ENCODE peak calls at places on chromosomes 6 and 20, in eight cellular contexts. F is H9, W is lower leg skin, Y is progenitor cell of endocrine pancreas, Z is A549, C is AG04449, E is fibroblast of the aortic adventitia, P is cardiac fibroblast. J is an unnamed sample.

GRCh38 chr6:142843344-142843743 is 101.6 kb downstream of the HIVEP2 start:
- DNase-seq in F (no peak), W (no peak), Y (no peak), Z (no peak), C (no peak), E (no peak), P (no peak), J (no peak)

GRCh38 chr6:89693207-89693606 is 54.7 kb upstream of the LYRM2 start:
- DNase-seq in F (no peak), W (no peak), Y (no peak), Z (no peak), C (no peak), E (no peak), P (no peak), J (no peak)

GRCh38 chr20:8860011-8860495 is 208.8 kb upstream of the PLCB4 start:
- DNase-seq in F (no peak), W (no peak), Y (no peak), Z (peak), C (peak), E (peak), P (peak), J (no peak)

GRCh38 chr6:139080255-139080920 is 51.8 kb downstream of the ABRACL start:
- DNase-seq in F (no peak), W (no peak), Y (no peak), Z (no peak), C (no peak), E (no peak), P (peak), J (no peak)

GRCh38 chr6:21109421-21110178 is 484.0 kb upstream of the SOX4 start:
- DNase-seq in F (no peak), W (no peak), Y (no peak), Z (peak), C (peak), E (peak), P (peak), J (no peak)

GRCh38 chr6:218153-219018 is 73.9 kb upstream of the DUSP22 start:
- DNase-seq in F (no peak), W (peak), Y (no peak), Z (no peak), C (no peak), E (no peak), P (no peak), J (no peak)

GRCh38 chr20:11849976-11850670 is 67.6 kb upstream of the BTBD3 start:
- DNase-seq in F (no peak), W (no peak), Y (no peak), Z (no peak), C (no peak), E (peak), P (peak), J (no peak)

GRCh38 chr6:36285187-36285612 is 15.3 kb downstream of the PNPLA1 start:
- DNase-seq in F (peak), W (no peak), Y (no peak), Z (no peak), C (no peak), E (no peak), P (no peak), J (peak)

GRCh38 chr20:57560554-57561355 is at the start of gene PCK1:
- DNase-seq in F (no peak), W (no peak), Y (no peak), Z (peak), C (no peak), E (peak), P (peak), J (no peak)

GRCh38 chr6:138809677-138810076 is 13.8 kb downstream of the ECT2L start:
- DNase-seq in F (no peak), W (no peak), Y (no peak), Z (no peak), C (no peak), E (no peak), P (no peak), J (no peak)

GRCh38 chr6:56772737-56773184 is 130.1 kb upstream of the DST start:
- DNase-seq in F (peak), W (no peak), Y (no peak), Z (peak), C (peak), E (peak), P (peak), J (no peak)

GRCh38 chr20:25459111-25459830 is 51.8 kb downstream of the GINS1 start:
- DNase-seq in F (no peak), W (peak), Y (no peak), Z (no peak), C (no peak), E (no peak), P (no peak), J (no peak)

GRCh38 chr6:35209081-35209480 is 4.7 kb upstream of the SCUBE3 start:
- DNase-seq in F (no peak), W (no peak), Y (no peak), Z (no peak), C (no peak), E (no peak), P (no peak), J (no peak)

GRCh38 chr6:32188381-32189081 is 1.5 kb downstream of the PBX2 start:
- DNase-seq in F (peak), W (no peak), Y (no peak), Z (no peak), C (no peak), E (peak), P (peak), J (no peak)

GRCh38 chr20:10433623-10434466 is at the start of gene MKKS:
- DNase-seq in F (peak), W (peak), Y (peak), Z (peak), C (peak), E (peak), P (peak), J (peak)

GRCh38 chr6:108348655-108349349 is 53.9 kb downstream of the AFG1L start:
- DNase-seq in F (no peak), W (no peak), Y (no peak), Z (no peak), C (no peak), E (no peak), P (no peak), J (no peak)

DNA sequence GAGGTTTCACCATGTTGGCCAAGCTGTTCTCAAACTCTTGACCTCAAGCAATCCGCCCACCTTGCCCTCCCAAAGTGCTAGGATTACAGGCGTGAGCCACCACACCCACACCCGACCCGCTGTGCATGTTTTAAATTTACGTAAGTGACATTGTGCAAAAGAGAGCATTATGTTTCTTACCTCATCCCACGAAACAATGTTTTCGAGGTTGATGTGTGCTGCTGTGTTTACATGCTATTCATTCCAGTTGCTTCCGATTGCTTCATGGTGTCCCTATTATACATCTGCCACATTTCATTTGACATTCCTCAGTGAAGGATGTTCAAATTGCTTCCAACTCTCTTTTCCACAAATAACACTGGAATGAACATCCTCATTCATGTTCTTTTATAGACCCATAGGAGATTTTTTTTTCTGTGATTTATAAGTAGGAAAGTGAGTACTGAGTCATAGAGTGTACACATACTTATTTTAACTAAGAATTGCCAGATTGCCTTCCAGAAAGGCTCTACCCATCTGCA is 403.9 kb upstream of the JARID2 start:
- DNase-seq in F (no peak), W (no peak), Y (no peak), Z (peak), C (peak), E (peak), P (peak), J (no peak)
- TF ChIP-seq CTCF in F (no peak), W (no peak), Y (no peak), Z (no peak), C (no peak), E (no peak), P (no peak), J (no peak)

GRCh38 chr6:3162067-3162497 is 4.7 kb upstream of the TUBB2A start:
- DNase-seq in F (no peak), W (no peak), Y (no peak), Z (peak), C (no peak), E (no peak), P (peak), J (no peak)

GRCh38 chr6:3164388-3164787 is 7.0 kb upstream of the TUBB2A start:
- DNase-seq in F (no peak), W (no peak), Y (no peak), Z (no peak), C (no peak), E (no peak), P (no peak), J (no peak)

GRCh38 chr6:3159805-3160781 is 2.7 kb upstream of the TUBB2A start:
- DNase-seq in F (peak), W (peak), Y (no peak), Z (peak), C (no peak), E (no peak), P (no peak), J (no peak)

GRCh38 chr6:3163248-3163594 is 5.9 kb upstream of the TUBB2A start:
- DNase-seq in F (no peak), W (no peak), Y (no peak), Z (no peak), C (no peak), E (peak), P (peak), J (no peak)

GRCh38 chr6:3162565-3163247 is 5.4 kb upstream of the TUBB2A start:
- DNase-seq in F (peak), W (peak), Y (peak), Z (peak), C (no peak), E (peak), P (peak), J (peak)
- TF ChIP-seq CTCF in F (peak), W (peak), Y (peak), Z (no peak), C (peak), E (peak), P (peak), J (no peak)

DNA sequence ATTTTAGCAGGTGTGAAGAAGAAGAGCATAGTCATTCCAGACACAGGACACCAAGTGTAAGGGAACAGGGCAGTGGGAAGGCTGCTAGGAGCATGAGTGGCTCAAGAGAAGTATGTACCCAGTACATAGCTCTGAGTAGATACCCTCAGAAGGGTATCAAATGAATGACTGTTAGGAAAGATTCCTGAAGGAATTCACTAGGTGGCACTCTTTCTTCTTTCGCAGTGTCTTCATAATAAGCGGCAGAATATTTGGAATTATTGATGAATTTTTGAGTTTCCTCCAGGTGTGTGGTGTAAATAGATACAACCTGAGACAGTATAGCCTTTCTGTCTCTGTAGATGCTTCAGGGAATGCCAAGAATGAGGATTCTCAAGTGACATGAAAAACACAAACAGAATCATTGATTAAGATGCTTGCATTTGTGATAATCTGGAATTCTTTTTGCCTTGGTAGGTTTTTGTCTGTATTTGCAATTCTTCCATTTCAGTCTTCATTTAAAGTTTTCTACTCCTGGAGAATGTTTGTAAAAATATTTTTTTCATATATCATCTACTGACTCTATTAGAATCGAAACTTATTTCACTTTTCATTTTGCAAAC is 264.3 kb upstream of the RIMS1 start:
- DNase-seq in F (no peak), W (no peak), Y (no peak), Z (peak), C (no peak), E (peak), P (peak), J (no peak)
- TF ChIP-seq CTCF in F (peak), W (no peak), Y (peak), Z (peak), C (peak), E (peak), P (peak), J (peak)

GRCh38 chr6:145491126-145491525 is 244.2 kb downstream of the EPM2A start:
- DNase-seq in F (peak), W (no peak), Y (no peak), Z (no peak), C (no peak), E (no peak), P (no peak), J (no peak)
- TF ChIP-seq CTCF in F (peak), W (no peak), Y (no peak), Z (no peak), C (no peak), E (no peak), P (no peak), J (no peak)

GRCh38 chr6:52689857-52690256 is 18.9 kb downstream of the TMEM14A start:
- DNase-seq in F (no peak), W (no peak), Y (no peak), Z (no peak), C (no peak), E (no peak), P (no peak), J (no peak)

GRCh38 chr6:52693777-52694176 is 22.9 kb downstream of the TMEM14A start:
- DNase-seq in F (no peak), W (no peak), Y (no peak), Z (no peak), C (no peak), E (no peak), P (no peak), J (no peak)

GRCh38 chr6:52686878-52687699 is 16.2 kb downstream of the TMEM14A start:
- DNase-seq in F (no peak), W (no peak), Y (no peak), Z (no peak), C (no peak), E (no peak), P (no peak), J (no peak)

GRCh38 chr6:52694404-52694803 is 23.5 kb downstream of the TMEM14A start:
- DNase-seq in F (no peak), W (no peak), Y (no peak), Z (no peak), C (no peak), E (no peak), P (no peak), J (no peak)

DNA sequence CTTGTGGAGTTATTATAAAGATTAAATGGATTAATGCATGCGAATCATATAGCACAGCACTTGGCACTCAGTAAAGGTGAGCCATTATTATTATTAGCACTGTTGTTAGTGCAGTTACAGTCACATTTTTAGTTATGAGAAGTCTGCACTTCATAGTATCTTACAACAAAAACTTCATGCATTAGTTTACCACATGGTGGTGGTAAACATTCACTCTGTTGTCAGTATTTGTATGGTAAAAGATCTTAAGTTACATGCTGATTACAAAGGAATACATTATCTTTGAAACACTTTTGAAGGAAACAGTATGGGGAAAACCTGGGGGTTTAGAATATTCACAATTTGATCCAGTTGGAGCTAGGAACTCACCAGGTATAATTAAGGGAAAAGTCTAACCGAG is 20.8 kb downstream of the TMEM14A start:
- DNase-seq in F (no peak), W (no peak), Y (no peak), Z (no peak), C (no peak), E (peak), P (no peak), J (no peak)
- TF ChIP-seq CTCF in F (no peak), W (no peak), Y (no peak), Z (peak), C (no peak), E (no peak), P (no peak), J (no peak)

DNA sequence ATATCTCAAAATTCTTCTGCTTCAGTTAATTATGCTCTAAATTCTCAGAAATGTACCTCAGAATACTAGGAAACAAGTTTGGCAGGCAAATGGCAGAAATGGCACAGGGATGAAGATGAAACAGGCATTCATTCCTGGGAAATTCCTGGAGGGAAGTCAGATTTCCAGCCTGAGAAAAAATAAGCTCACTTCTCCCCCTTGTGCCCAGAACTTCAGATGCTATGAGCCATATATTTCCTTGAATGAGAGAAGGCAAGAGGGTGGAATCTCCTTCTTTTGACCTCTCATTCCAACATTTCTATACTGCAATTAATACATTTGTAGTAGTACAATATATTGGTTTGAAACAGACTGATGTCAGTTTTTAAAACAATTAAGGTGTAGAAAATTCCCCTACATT is 22.8 kb downstream of the RGS17 start:
- DNase-seq in F (no peak), W (no peak), Y (no peak), Z (no peak), C (no peak), E (peak), P (peak), J (no peak)
- TF ChIP-seq CTCF in F (peak), W (no peak), Y (peak), Z (peak), C (peak), E (peak), P (peak), J (no peak)